ENCODE peak calls at places on chromosomes 2 and 18, in six cellular contexts. L is dermis blood vessel endothelial cell, S is NCI-H345, O is iris pigment epithelial cell, G is NCI-H460, R is body of pancreas. A is an unnamed sample.

GRCh38 chr2:64586883-64587481 is 62.9 kb downstream of the AFTPH start:
- DNase-seq in L (peak; percentile 76), S (peak; percentile 33), O (peak; percentile 67), G (peak; percentile 60), R (no peak), A (peak; percentile 59)

GRCh38 chr2:218501665-218502064 is 66.5 kb downstream of the USP37 start:
- DNase-seq in L (peak; percentile 81), S (no peak), O (peak; percentile 73), G (no peak), R (no peak), A (no peak)

GRCh38 chr2:28210535-28210934 is 182.1 kb upstream of the FOSL2 start:
- DNase-seq in L (no peak), S (no peak), O (no peak), G (no peak), R (no peak), A (no peak)

GRCh38 chr2:213261715-213262114 is 22.5 kb upstream of the SPAG16 start:
- DNase-seq in L (no peak), S (no peak), O (no peak), G (no peak), R (no peak), A (no peak)

GRCh38 chr2:9525266-9525665 is 30.4 kb downstream of the ADAM17 start:
- DNase-seq in L (no peak), S (no peak), O (no peak), G (no peak), R (no peak), A (no peak)

GRCh38 chr2:142915502-142915901 is 38.0 kb downstream of the KYNU start:
- DNase-seq in L (no peak), S (no peak), O (no peak), G (no peak), R (no peak), A (no peak)

GRCh38 chr2:217396586-217396985 is 536.7 kb upstream of the TNP1 start:
- DNase-seq in L (no peak), S (no peak), O (no peak), G (no peak), R (no peak), A (no peak)

GRCh38 chr2:234842753-234843152 is 109.1 kb upstream of the SH3BP4 start:
- DNase-seq in L (no peak), S (no peak), O (no peak), G (no peak), R (no peak), A (no peak)

GRCh38 chr18:79118797-79119196 is 49.6 kb downstream of the ATP9B start:
- DNase-seq in L (no peak), S (no peak), O (peak; percentile 28), G (no peak), R (no peak), A (no peak)

GRCh38 chr2:205696541-205697441 is 14.5 kb downstream of the NRP2 start:
- DNase-seq in L (no peak), S (no peak), O (peak; percentile 92), G (no peak), R (no peak), A (no peak)

GRCh38 chr2:8110716-8111115 is 571.1 kb upstream of the ID2 start:
- DNase-seq in L (no peak), S (no peak), O (no peak), G (no peak), R (no peak), A (no peak)

GRCh38 chr18:53004798-53005197 is 664.8 kb downstream of the DCC start:
- DNase-seq in L (no peak), S (no peak), O (no peak), G (no peak), R (no peak), A (no peak)

GRCh38 chr2:57343391-57344006 is 703.1 kb upstream of the VRK2 start:
- DNase-seq in L (no peak), S (no peak), O (no peak), G (no peak), R (no peak), A (peak; percentile 49)

GRCh38 chr2:23269747-23270146 is 115.2 kb upstream of the KLHL29 start:
- DNase-seq in L (no peak), S (no peak), O (peak; percentile 27), G (no peak), R (no peak), A (no peak)

GRCh38 chr18:65298422-65298821 is 452.4 kb upstream of the CDH7 start:
- DNase-seq in L (no peak), S (no peak), O (no peak), G (no peak), R (no peak), A (no peak)

GRCh38 chr2:85838641-85839040 is 50.1 kb downstream of the ST3GAL5 start:
- DNase-seq in L (no peak), S (no peak), O (no peak), G (no peak), R (no peak), A (no peak)

GRCh38 chr2:241616168-241617125 is 20.5 kb downstream of the THAP4 start:
- DNase-seq in L (no peak), S (no peak), O (no peak), G (no peak), R (no peak), A (no peak)

GRCh38 chr2:152825834-152826233 is 107.4 kb downstream of the ARL6IP6 start:
- DNase-seq in L (no peak), S (no peak), O (no peak), G (no peak), R (no peak), A (peak; percentile 4)

GRCh38 chr2:60634443-60634842 is 81.0 kb upstream of the BCL11A start:
- DNase-seq in L (no peak), S (peak; percentile 8), O (peak; percentile 2), G (no peak), R (no peak), A (peak; percentile 17)

GRCh38 chr2:24720310-24720709 is 72.9 kb downstream of the PTRHD1 start:
- DNase-seq in L (no peak), S (no peak), O (no peak), G (no peak), R (no peak), A (no peak)

GRCh38 chr18:24853076-24853475 is 392.6 kb downstream of the HRH4 start:
- DNase-seq in L (no peak), S (no peak), O (no peak), G (no peak), R (no peak), A (no peak)

GRCh38 chr2:234156326-234156725 is 105.8 kb downstream of the SPP2 start:
- DNase-seq in L (no peak), S (no peak), O (no peak), G (no peak), R (no peak), A (no peak)

GRCh38 chr2:235940330-235940729 is 227.9 kb downstream of the GBX2 start:
- DNase-seq in L (peak; percentile 78), S (no peak), O (peak; percentile 98), G (peak; percentile 38), R (no peak), A (peak; percentile 72)

GRCh38 chr2:238465487-238466241 is 38.9 kb downstream of the ASB1 start:
- DNase-seq in L (no peak), S (no peak), O (no peak), G (no peak), R (no peak), A (no peak)

GRCh38 chr2:58923869-58924268 is 682.7 kb upstream of the FANCL start:
- DNase-seq in L (no peak), S (peak; percentile 31), O (peak; percentile 12), G (no peak), R (no peak), A (no peak)

GRCh38 chr2:28545590-28546195 is 49.8 kb downstream of the PLB1 start:
- DNase-seq in L (no peak), S (no peak), O (no peak), G (no peak), R (no peak), A (no peak)

GRCh38 chr18:76169733-76170132 is 325.3 kb downstream of the ZNF516 start:
- DNase-seq in L (no peak), S (no peak), O (no peak), G (no peak), R (no peak), A (peak; percentile 13)

GRCh38 chr18:62827397-62827796 is 112.1 kb downstream of the PHLPP1 start:
- DNase-seq in L (peak; percentile 10), S (peak; percentile 74), O (no peak), G (no peak), R (no peak), A (no peak)

GRCh38 chr18:3012306-3012919 is 531 bp downstream of the LPIN2 start:
- DNase-seq in L (peak; percentile 58), S (peak; percentile 53), O (peak; percentile 40), G (no peak), R (peak; percentile 53), A (no peak)

GRCh38 chr2:112812318-112813042 is 24.1 kb downstream of the IL1B start:
- DNase-seq in L (peak; percentile 81), S (no peak), O (peak; percentile 91), G (peak; percentile 40), R (no peak), A (peak; percentile 59)

GRCh38 chr18:26383454-26384270 is 157.4 kb downstream of the TAF4B start:
- DNase-seq in L (peak; percentile 70), S (peak; percentile 9), O (peak; percentile 72), G (peak; percentile 20), R (no peak), A (peak; percentile 65)

GRCh38 chr2:47346-48218 is 1.3 kb upstream of the FAM110C start:
- DNase-seq in L (no peak), S (no peak), O (no peak), G (no peak), R (peak; percentile 27), A (no peak)

GRCh38 chr2:45275806-45276205 is 266.6 kb upstream of the SIX2 start:
- DNase-seq in L (no peak), S (no peak), O (no peak), G (no peak), R (no peak), A (no peak)

GRCh38 chr2:170739048-170739447 is 23.9 kb downstream of the SP5 start:
- DNase-seq in L (no peak), S (no peak), O (peak; percentile 96), G (no peak), R (no peak), A (peak; percentile 80)

A was measured in MCF 10A.